ENCODE peak calls at places on chromosomes 11 and 22, in six cellular contexts. I is HepG2, L is upper lobe of left lung, D is HCT116, F is K562, K is GM12878. B is an unnamed sample.

GRCh38 chr22:23233746-23234408 is 53.6 kb downstream of the BCR start:
- ATAC-seq in I (no peak), L (no peak), D (no peak), F (no peak), K (no peak), B (no peak)

GRCh38 chr22:39024923-39025322 is 4.0 kb downstream of the APOBEC3D start:
- ATAC-seq in I (no peak), L (no peak), D (no peak), F (no peak), K (no peak), B (no peak)

GRCh38 chr11:78030429-78031325 is 7.6 kb upstream of the KCTD14 start:
- ATAC-seq in I (peak), L (peak), D (peak), F (no peak), K (no peak), B (peak)

GRCh38 chr11:33376331-33377099 is 119.3 kb downstream of the HIPK3 start:
- ATAC-seq in I (peak), L (no peak), D (peak), F (no peak), K (peak), B (peak)

GRCh38 chr11:117045956-117046355 is 52.3 kb downstream of the SIK3 start:
- ATAC-seq in I (peak), L (peak), D (no peak), F (no peak), K (peak), B (peak)

GRCh38 chr22:23904855-23905254 is 10.7 kb downstream of the MIF start:
- ATAC-seq in I (peak), L (peak), D (no peak), F (no peak), K (no peak), B (no peak)

GRCh38 chr22:27875951-27876350 is 43.1 kb downstream of the PITPNB start:
- ATAC-seq in I (no peak), L (no peak), D (no peak), F (no peak), K (no peak), B (no peak)

GRCh38 chr22:22103078-22103593 is 120.5 kb upstream of the TOP3B start:
- ATAC-seq in I (peak), L (no peak), D (peak), F (peak), K (peak), B (no peak)

GRCh38 chr11:68380786-68381622 is 68.6 kb downstream of the LRP5 start:
- ATAC-seq in I (peak), L (peak), D (no peak), F (no peak), K (peak), B (peak)

GRCh38 chr11:79045018-79045787 is 395.6 kb downstream of the TENM4 start:
- ATAC-seq in I (peak), L (no peak), D (no peak), F (no peak), K (peak), B (no peak)

GRCh38 chr22:35575116-35575748 is 34.6 kb downstream of the RASD2 start:
- ATAC-seq in I (no peak), L (no peak), D (peak), F (peak), K (peak), B (no peak)

GRCh38 chr11:92556435-92556834 is 331.8 kb downstream of the FAT3 start:
- ATAC-seq in I (no peak), L (no peak), D (no peak), F (no peak), K (no peak), B (no peak)

GRCh38 chr22:31917227-31917921 is 27.0 kb upstream of the YWHAH start:
- ATAC-seq in I (peak), L (peak), D (no peak), F (no peak), K (peak), B (no peak)

GRCh38 chr22:23284504-23285033 is 104.3 kb downstream of the BCR start:
- ATAC-seq in I (no peak), L (no peak), D (no peak), F (no peak), K (no peak), B (no peak)

GRCh38 chr22:22842085-22842484 is 45.5 kb upstream of the IGLL5 start:
- ATAC-seq in I (no peak), L (no peak), D (no peak), F (no peak), K (no peak), B (no peak)

GRCh38 chr22:50672471-50673230 is at the start of gene SHANK3:
- ATAC-seq in I (peak), L (peak), D (no peak), F (peak), K (no peak), B (peak)

GRCh38 chr11:7032692-7033091 is 12.4 kb downstream of the NLRP14 start:
- ATAC-seq in I (no peak), L (no peak), D (no peak), F (no peak), K (no peak), B (no peak)

GRCh38 chr11:105673089-105673488 is 63.2 kb downstream of the GRIA4 start:
- ATAC-seq in I (no peak), L (no peak), D (no peak), F (no peak), K (no peak), B (no peak)

GRCh38 chr22:41920271-41920976 is 5.5 kb upstream of the SHISA8 start:
- ATAC-seq in I (no peak), L (no peak), D (no peak), F (no peak), K (peak), B (no peak)

GRCh38 chr11:22809893-22810292 is 19.7 kb downstream of the SVIP start:
- ATAC-seq in I (no peak), L (no peak), D (no peak), F (no peak), K (no peak), B (no peak)

GRCh38 chr11:35318309-35318708 is 101.0 kb downstream of the SLC1A2 start:
- ATAC-seq in I (no peak), L (no peak), D (no peak), F (no peak), K (no peak), B (no peak)

GRCh38 chr11:1792461-1792860 is 28.7 kb upstream of the CTSD start:
- ATAC-seq in I (no peak), L (no peak), D (no peak), F (no peak), K (no peak), B (no peak)

GRCh38 chr11:119686483-119686882 is 42.5 kb downstream of the NECTIN1 start:
- ATAC-seq in I (no peak), L (no peak), D (no peak), F (no peak), K (no peak), B (no peak)
- TF ChIP-seq POLR2A in I (no peak), L (no peak), D (no peak), F (no peak), K (no peak), B (no peak)

GRCh38 chr11:19365743-19366410 is 125.1 kb upstream of the E2F8 start:
- ATAC-seq in I (no peak), L (no peak), D (no peak), F (no peak), K (peak), B (no peak)
- TF ChIP-seq POLR2AphosphoS5 in I (no peak), L (no peak), D (no peak), F (no peak), K (no peak), B (no peak)

DNA sequence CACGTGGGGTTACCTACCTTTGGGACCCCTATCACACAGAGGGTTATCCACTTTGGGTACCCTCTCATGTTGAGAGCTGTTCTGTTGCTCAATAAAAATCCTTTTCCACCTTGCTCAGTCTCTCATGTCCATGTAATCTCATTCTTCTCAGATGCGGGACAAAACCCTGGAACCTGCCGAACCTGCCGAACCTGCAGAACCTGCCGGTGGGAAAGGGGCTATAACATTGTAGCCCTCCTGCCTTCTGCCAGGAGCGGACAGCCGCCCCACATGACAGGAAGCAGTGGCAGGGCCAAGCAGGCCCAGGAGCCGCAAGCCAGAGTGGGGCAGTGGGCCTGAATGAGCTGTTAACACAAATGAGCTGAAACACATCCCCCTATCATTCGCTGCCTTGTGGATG is 18.1 kb downstream of the NPAT start:
- ATAC-seq in I (no peak), L (no peak), D (no peak), F (no peak), K (no peak), B (no peak)
- TF ChIP-seq CTCF in I (no peak), L (no peak), D (no peak), F (no peak), K (no peak), B (no peak)

DNA sequence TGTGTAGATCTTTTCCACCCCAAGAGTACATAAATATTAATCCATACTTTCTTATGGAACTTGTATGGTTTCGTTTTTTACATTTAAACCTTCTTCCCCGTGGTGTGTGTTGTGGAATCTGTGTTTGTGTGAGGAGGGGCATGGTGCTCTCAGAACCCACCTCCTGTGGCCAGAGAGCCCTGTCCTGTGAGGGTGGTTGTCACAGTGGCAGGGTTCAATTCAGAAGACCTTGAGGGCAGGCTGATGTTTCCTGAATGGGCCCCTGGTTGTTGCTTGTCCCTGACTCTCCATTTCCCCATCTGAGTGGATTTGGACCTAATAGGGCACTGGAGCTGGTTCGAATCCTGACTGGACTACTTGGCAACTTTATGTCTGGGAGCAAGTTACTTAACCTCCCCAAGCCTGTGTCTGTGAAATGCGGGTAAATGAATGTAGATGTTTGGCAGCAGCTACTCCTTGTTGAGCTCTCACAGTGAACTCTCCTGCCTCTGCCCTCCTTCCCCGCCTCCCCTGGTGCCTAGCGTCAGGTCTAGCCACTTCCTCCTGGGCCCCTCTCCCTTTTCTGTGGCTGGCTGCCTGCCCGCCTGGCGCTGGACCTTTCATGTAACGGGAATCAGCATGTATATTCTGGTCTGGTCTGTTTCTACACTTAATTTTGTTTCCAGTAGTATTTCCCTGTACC is 7.3 kb downstream of the NEAT1 start:
- ATAC-seq in I (peak), L (peak), D (no peak), F (peak), K (peak), B (peak)
- TF ChIP-seq POLR2A in I (peak), L (peak), D (peak), F (peak), K (peak), B (peak)

DNA sequence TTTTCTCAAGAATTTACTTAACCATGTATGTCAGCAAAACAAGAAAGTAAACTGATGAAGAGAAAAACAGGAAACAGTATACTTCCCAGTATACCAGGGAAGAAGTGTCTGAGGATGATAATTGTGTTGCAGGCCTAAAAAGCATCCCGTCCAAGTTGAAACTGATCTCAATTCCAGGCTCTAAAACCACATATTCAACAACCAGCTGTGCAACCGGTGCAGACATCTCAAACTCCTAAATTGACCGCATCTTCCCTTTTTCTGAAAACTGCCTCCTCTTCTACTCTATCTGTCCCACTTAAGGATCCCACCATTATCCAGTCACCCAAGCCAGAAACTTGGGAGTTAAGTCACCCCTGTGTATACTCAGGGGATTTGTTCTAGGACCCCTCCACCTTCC is 47.2 kb downstream of the CCDC83 start:
- ATAC-seq in I (no peak), L (no peak), D (no peak), F (no peak), K (no peak), B (no peak)
- TF ChIP-seq POLR2AphosphoS5 in I (no peak), L (no peak), D (no peak), F (no peak), K (no peak), B (no peak)

GRCh38 chr22:40196628-40197027 is 18.9 kb downstream of the TNRC6B start:
- ATAC-seq in I (no peak), L (peak), D (no peak), F (no peak), K (peak), B (peak)

GRCh38 chr22:40194656-40195055 is 16.9 kb downstream of the TNRC6B start:
- ATAC-seq in I (no peak), L (no peak), D (no peak), F (no peak), K (no peak), B (no peak)

GRCh38 chr22:40189979-40190378 is 12.3 kb downstream of the TNRC6B start:
- ATAC-seq in I (no peak), L (no peak), D (no peak), F (peak), K (no peak), B (no peak)

GRCh38 chr22:40190501-40190900 is 12.8 kb downstream of the TNRC6B start:
- ATAC-seq in I (no peak), L (no peak), D (no peak), F (peak), K (no peak), B (no peak)

GRCh38 chr22:40193429-40194421 is 16.0 kb downstream of the TNRC6B start:
- ATAC-seq in I (no peak), L (no peak), D (peak), F (peak), K (no peak), B (no peak)
- TF ChIP-seq CTCF in I (peak), L (no peak), D (peak), F (peak), K (peak), B (peak)

GRCh38 chr11:64278576-64279190 is 5.8 kb downstream of the BAD start:
- ATAC-seq in I (peak), L (no peak), D (no peak), F (peak), K (no peak), B (no peak)

GRCh38 chr11:64275841-64276240 is 8.6 kb downstream of the BAD start:
- ATAC-seq in I (no peak), L (no peak), D (no peak), F (no peak), K (no peak), B (no peak)

GRCh38 chr11:64271339-64272132 is 12.9 kb downstream of the BAD start:
- ATAC-seq in I (peak), L (peak), D (no peak), F (peak), K (peak), B (peak)

GRCh38 chr11:64275031-64275800 is 9.2 kb downstream of the BAD start:
- ATAC-seq in I (no peak), L (no peak), D (no peak), F (no peak), K (no peak), B (no peak)

GRCh38 chr11:64276653-64277431 is 7.6 kb downstream of the BAD start:
- ATAC-seq in I (no peak), L (peak), D (peak), F (no peak), K (no peak), B (no peak)
- TF ChIP-seq POLR2A in I (no peak), L (no peak), D (no peak), F (no peak), K (no peak), B (no peak)

GRCh38 chr11:125299821-125300220 is 135.3 kb downstream of the PKNOX2 start:
- ATAC-seq in I (no peak), L (no peak), D (no peak), F (no peak), K (no peak), B (no peak)
- TF ChIP-seq POLR2AphosphoS5 in I (no peak), L (no peak), D (no peak), F (no peak), K (no peak), B (no peak)

B was measured in gastroesophageal sphincter.